ENCODE peak calls at places on chromosomes 12 and 14, in eight cellular contexts. Q is glutamatergic neuron, P is HCT116, N is psoas muscle, F is RWPE1, Y is stomach, V is omental fat pad, U is GM06990. G is an unnamed sample.

GRCh38 chr14:89013698-89014569 is 189.5 kb downstream of the TTC8 start:
- DNase-seq in Q (no peak), V (no peak), N (no peak), Y (no peak), P (no peak), U (no peak), F (no peak), G (no peak)

GRCh38 chr12:48999371-49000131 is at the start of gene DDN:
- DNase-seq in Q (peak; percentile 76), P (peak; percentile 45), V (no peak), F (no peak), Y (peak; percentile 46), N (peak; percentile 65), U (peak; percentile 82), G (peak; percentile 86)

GRCh38 chr12:71128191-71128590 is 29.6 kb downstream of the TSPAN8 start:
- DNase-seq in P (no peak), U (no peak), Q (no peak), Y (no peak), N (no peak), V (no peak), F (no peak), G (no peak)

GRCh38 chr14:104048758-104049496 is 36.6 kb upstream of the ASPG start:
- DNase-seq in U (no peak), Q (no peak), V (no peak), F (peak; percentile 27), N (no peak), Y (no peak), P (no peak), G (no peak)

GRCh38 chr14:89399594-89400068 is 17.4 kb downstream of the FOXN3 start:
- DNase-seq in F (no peak), Q (peak; percentile 26), N (no peak), Y (no peak), P (no peak), V (no peak), U (no peak), G (peak; percentile 66)

GRCh38 chr14:33951183-33951840 is 438 bp upstream of the EGLN3 start:
- DNase-seq in V (no peak), U (no peak), Q (no peak), N (no peak), F (no peak), Y (no peak), P (no peak), G (peak; percentile 47)

GRCh38 chr12:75981773-75982564 is 49.6 kb downstream of the PHLDA1 start:
- DNase-seq in P (peak; percentile 42), Y (no peak), Q (no peak), V (no peak), F (no peak), N (no peak), U (peak; percentile 43), G (no peak)

GRCh38 chr12:943051-943450 is 6.4 kb downstream of the RAD52 start:
- DNase-seq in P (no peak), N (no peak), F (no peak), V (no peak), U (no peak), Y (peak; percentile 9), Q (no peak), G (no peak)

GRCh38 chr14:68458840-68459469 is 333.9 kb downstream of the ZFP36L1 start:
- DNase-seq in V (no peak), U (no peak), N (peak; percentile 45), Q (no peak), P (no peak), F (peak; percentile 78), Y (peak; percentile 72), G (peak; percentile 71)

GRCh38 chr12:74293689-74294131 is 243.9 kb upstream of the ATXN7L3B start:
- DNase-seq in U (no peak), N (no peak), F (no peak), Y (no peak), P (no peak), V (no peak), Q (no peak), G (peak; percentile 50)

GRCh38 chr14:25833341-25834121 is 764.3 kb downstream of the NOVA1 start:
- DNase-seq in V (no peak), Y (peak; percentile 27), Q (peak; percentile 65), N (no peak), F (peak; percentile 4), U (no peak), P (no peak), G (peak; percentile 81)

GRCh38 chr12:9881246-9881645 is at the start of gene KLRF2:
- DNase-seq in U (no peak), Q (no peak), Y (no peak), V (no peak), N (no peak), F (no peak), P (no peak), G (no peak)
- TF ChIP-seq CTCF in U (no peak), Q (no peak), Y (no peak), V (no peak), N (no peak), F (no peak), P (no peak), G (no peak)

GRCh38 chr14:76968621-76969063 is 59.9 kb downstream of the IRF2BPL start:
- DNase-seq in Q (no peak), U (no peak), Y (peak; percentile 47), F (no peak), V (no peak), N (no peak), P (no peak), G (peak; percentile 86)
- TF ChIP-seq CTCF in Q (no peak), U (no peak), Y (no peak), F (no peak), V (no peak), N (no peak), P (no peak), G (peak; percentile 53)

DNA sequence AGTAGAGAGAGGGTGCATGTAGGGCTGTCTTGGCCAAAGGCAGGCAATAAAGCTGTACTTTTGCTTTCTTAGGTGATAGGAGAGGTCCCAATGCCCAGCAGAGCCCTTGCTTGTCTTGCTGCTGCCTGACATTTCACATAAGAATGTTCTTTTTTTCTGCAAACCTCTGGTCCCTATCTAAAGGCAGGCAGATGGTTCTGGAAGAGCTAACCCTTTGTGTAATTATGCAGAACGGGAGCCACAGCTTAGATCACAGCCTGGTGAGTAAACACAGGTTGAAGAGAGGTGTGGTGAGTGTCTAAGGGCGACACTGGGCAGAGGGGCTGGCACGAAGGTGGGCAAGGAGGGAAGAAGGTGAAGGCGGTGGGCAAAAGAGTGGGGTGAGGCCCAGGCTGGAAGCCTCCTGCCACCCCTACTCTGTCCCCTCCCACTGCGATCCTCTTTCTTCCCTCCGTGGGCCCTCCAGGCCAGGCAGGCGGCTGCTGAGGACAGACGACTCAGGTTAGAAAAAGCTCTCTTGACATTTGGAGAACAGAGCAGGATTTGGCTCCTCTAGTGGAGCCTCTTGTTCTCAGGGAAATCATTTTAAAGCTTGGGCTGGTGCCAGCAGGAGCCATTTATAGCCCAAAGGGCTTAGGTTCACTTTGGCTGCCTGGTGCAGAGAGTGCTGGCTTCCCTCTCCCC is 42.8 kb downstream of the PRMT8 start:
- DNase-seq in P (no peak), Y (peak; percentile 38), N (no peak), Q (no peak), U (no peak), F (no peak), V (no peak), G (peak; percentile 60)
- TF ChIP-seq CTCF in P (no peak), Y (no peak), N (peak; percentile 13), Q (no peak), U (no peak), F (no peak), V (no peak), G (peak; percentile 59)

GRCh38 chr12:10855807-10856206 is 6.5 kb upstream of the PRR4 start:
- DNase-seq in F (no peak), V (no peak), P (no peak), Q (no peak), N (no peak), U (no peak), Y (no peak), G (no peak)

DNA sequence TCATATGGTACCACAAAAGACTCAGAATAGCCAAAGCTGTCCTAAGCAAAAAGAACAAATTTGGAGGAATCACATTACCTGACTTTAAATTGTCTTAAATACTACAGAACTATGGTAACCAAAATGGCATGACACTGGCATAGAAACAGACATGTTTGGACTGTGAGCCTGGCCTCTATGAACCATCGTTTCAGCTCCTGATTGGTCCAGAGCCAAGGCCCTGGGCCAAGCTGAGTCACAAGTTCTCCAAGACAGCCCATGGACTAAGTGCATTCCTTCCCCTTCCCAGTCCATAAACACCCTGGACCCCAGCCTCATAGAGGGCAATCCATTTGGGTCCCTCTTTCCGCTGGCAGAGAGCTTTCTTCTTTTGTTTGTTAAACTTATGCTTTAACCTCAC is 12.1 kb upstream of the PRR4 start:
- DNase-seq in N (no peak), U (no peak), Q (no peak), F (no peak), P (no peak), V (no peak), Y (no peak), G (no peak)
- TF ChIP-seq CTCF in N (no peak), U (no peak), Q (no peak), F (no peak), P (no peak), V (no peak), Y (no peak), G (no peak)

GRCh38 chr12:44162961-44163360 is 327.1 kb downstream of the TMEM117 start:
- DNase-seq in V (no peak), Q (no peak), Y (no peak), N (no peak), F (no peak), U (no peak), P (no peak), G (no peak)

GRCh38 chr12:44158746-44159145 is 322.9 kb downstream of the TMEM117 start:
- DNase-seq in Q (no peak), F (no peak), U (no peak), N (no peak), P (no peak), V (no peak), Y (no peak), G (peak; percentile 64)

GRCh38 chr12:44159870-44160269 is 324.0 kb downstream of the TMEM117 start:
- DNase-seq in V (no peak), Q (no peak), F (no peak), U (no peak), Y (no peak), N (no peak), P (no peak), G (no peak)

GRCh38 chr12:44157359-44157758 is 321.5 kb downstream of the TMEM117 start:
- DNase-seq in U (peak; percentile 21), Y (no peak), N (no peak), Q (no peak), F (no peak), P (no peak), V (no peak), G (no peak)

GRCh38 chr12:44159211-44159610 is 323.3 kb downstream of the TMEM117 start:
- DNase-seq in V (no peak), U (no peak), N (no peak), P (no peak), Q (no peak), F (no peak), Y (no peak), G (no peak)
- TF ChIP-seq CTCF in V (no peak), U (no peak), N (no peak), P (no peak), Q (no peak), F (no peak), Y (no peak), G (no peak)

DNA sequence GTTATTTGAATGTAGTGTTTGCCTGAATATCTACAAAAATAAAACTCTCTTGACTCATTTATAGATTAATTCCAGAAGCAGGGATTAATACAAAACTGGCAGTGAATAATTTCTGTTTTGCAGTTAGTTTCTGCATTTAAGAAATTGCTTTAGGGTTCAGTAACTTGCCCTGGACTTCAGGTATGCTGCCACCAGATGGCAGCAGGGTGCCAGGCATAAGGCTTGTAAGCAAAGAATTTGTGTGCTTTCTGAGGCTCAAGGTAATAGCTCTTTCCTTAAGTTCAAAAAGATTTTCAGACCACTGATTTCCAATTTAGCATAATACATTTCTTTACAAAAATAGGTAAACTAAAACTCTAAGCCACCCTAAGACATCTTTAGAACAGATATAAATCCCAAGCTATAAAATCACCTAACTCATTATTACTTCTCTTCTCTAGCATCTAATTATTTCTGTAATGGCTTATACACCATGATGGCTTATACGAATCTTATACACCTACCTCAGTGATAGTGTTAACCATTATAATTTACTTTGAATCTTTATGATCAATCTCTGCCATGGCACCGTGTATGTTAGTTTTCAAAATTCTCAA is 398.3 kb downstream of the APAF1 start:
- DNase-seq in Q (peak; percentile 80), N (peak; percentile 54), Y (peak; percentile 61), V (peak; percentile 42), F (peak; percentile 45), P (peak; percentile 51), U (peak; percentile 6), G (peak; percentile 93)
- TF ChIP-seq CTCF in Q (peak; percentile 82), N (peak; percentile 82), Y (peak; percentile 78), V (no peak), F (peak; percentile 90), P (peak; percentile 90), U (peak; percentile 88), G (peak; percentile 98)

G was measured in endodermal cell.